ENCODE peak calls at places on chromosomes 7 and 10, in six cellular contexts. I is WERI-Rb-1, R is tibial artery, A is IMR-90, J is GM23338, G is heart right ventricle. P is an unnamed sample.
A peak's percentile ranks its signal among the peaks of the same experiment; 100 is the strongest.

GRCh38 chr7:45295222-45295621 is 137.6 kb downstream of the RAMP3 start:
- DNase-seq in I (peak; percentile 71), R (no peak), A (no peak), J (no peak), G (no peak), P (no peak)

GRCh38 chr7:2560175-2560695 is 1.5 kb downstream of the IQCE start:
- DNase-seq in I (no peak), R (no peak), A (no peak), J (no peak), G (no peak), P (no peak)

GRCh38 chr10:77333610-77334340 is 303.8 kb downstream of the KCNMA1 start:
- DNase-seq in I (no peak), R (no peak), A (peak; percentile 73), J (no peak), G (no peak), P (no peak)

GRCh38 chr7:6284461-6285360 is 12.3 kb upstream of the CYTH3 start:
- DNase-seq in I (no peak), R (peak; percentile 62), A (no peak), J (no peak), G (no peak), P (no peak)

GRCh38 chr7:157165987-157166386 is 27.3 kb downstream of the UBE3C start:
- DNase-seq in I (no peak), R (no peak), A (no peak), J (no peak), G (no peak), P (no peak)

GRCh38 chr7:19407270-19407669 is 262.0 kb upstream of the FERD3L start:
- DNase-seq in I (no peak), R (no peak), A (no peak), J (no peak), G (no peak), P (no peak)

GRCh38 chr7:145848691-145849090 is 267.9 kb upstream of the CNTNAP2 start:
- DNase-seq in I (peak; percentile 56), R (no peak), A (no peak), J (peak; percentile 39), G (no peak), P (peak; percentile 40)

GRCh38 chr7:90698616-90699015 is 102.5 kb downstream of the CDK14 start:
- DNase-seq in I (no peak), R (no peak), A (no peak), J (no peak), G (no peak), P (no peak)

GRCh38 chr7:117652943-117653700 is 173.3 kb downstream of the CFTR start:
- DNase-seq in I (no peak), R (no peak), A (no peak), J (no peak), G (no peak), P (no peak)

GRCh38 chr10:75451927-75452326 is 20.5 kb downstream of the LRMDA start:
- DNase-seq in I (no peak), R (no peak), A (no peak), J (peak; percentile 32), G (no peak), P (no peak)

GRCh38 chr10:131195552-131196159 is 115.9 kb downstream of the TCERG1L start:
- DNase-seq in I (no peak), R (peak; percentile 45), A (no peak), J (no peak), G (no peak), P (no peak)

GRCh38 chr7:121369462-121369861 is 26.6 kb downstream of the FAM3C start:
- DNase-seq in I (no peak), R (no peak), A (peak; percentile 51), J (no peak), G (no peak), P (no peak)

GRCh38 chr10:11608159-11608966 is 3.1 kb downstream of the USP6NL start:
- DNase-seq in I (no peak), R (no peak), A (no peak), J (no peak), G (no peak), P (no peak)

GRCh38 chr7:14104861-14105260 is 115.4 kb upstream of the ETV1 start:
- DNase-seq in I (no peak), R (no peak), A (no peak), J (no peak), G (no peak), P (no peak)

GRCh38 chr7:2738110-2738509 is 50.1 kb downstream of the AMZ1 start:
- DNase-seq in I (no peak), R (peak; percentile 57), A (no peak), J (no peak), G (no peak), P (peak; percentile 24)

GRCh38 chr10:33859319-33860022 is 525.0 kb upstream of the NRP1 start:
- DNase-seq in I (no peak), R (no peak), A (no peak), J (no peak), G (no peak), P (no peak)

GRCh38 chr7:76074972-76075370 is 27.1 kb downstream of the MDH2 start:
- DNase-seq in I (no peak), R (no peak), A (peak; percentile 49), J (no peak), G (no peak), P (no peak)

GRCh38 chr7:143372070-143372469 is 9.1 kb upstream of the ZYX start:
- DNase-seq in I (no peak), R (peak; percentile 79), A (no peak), J (no peak), G (peak; percentile 57), P (no peak)

GRCh38 chr10:46094931-46095755 is 49.1 kb upstream of the MSMB start:
- DNase-seq in I (no peak), R (no peak), A (no peak), J (no peak), G (no peak), P (peak; percentile 28)

GRCh38 chr7:155804897-155805825 is 7.1 kb downstream of the SHH start:
- DNase-seq in I (peak; percentile 80), R (no peak), A (peak; percentile 65), J (peak; percentile 87), G (peak; percentile 32), P (peak; percentile 98)

GRCh38 chr10:110225756-110226554 is 18.6 kb downstream of the MXI1 start:
- DNase-seq in I (peak; percentile 92), R (peak; percentile 96), A (peak; percentile 93), J (peak; percentile 98), G (peak; percentile 92), P (peak; percentile 93)

DNA sequence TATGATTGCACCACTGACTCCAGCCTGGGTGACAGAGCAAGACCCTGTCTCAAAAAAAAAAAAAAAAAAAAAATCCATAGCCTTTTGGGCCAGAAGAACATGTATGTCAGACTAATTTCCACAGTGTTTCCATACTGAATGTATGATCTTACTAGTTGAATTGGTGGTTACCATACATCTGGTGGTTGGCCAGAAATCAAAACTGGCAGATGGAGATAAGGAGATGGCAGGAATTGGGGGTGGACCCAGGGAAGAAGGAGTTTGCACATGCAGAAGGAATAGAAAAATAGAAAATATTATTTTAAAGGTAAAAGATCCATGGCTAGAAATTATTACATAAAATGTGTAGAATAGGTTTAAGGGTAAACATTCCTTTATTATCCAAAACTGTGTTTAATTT is 3.7 kb upstream of the ATOH7 start:
- DNase-seq in I (no peak), R (no peak), A (no peak), J (no peak), G (no peak), P (no peak)
- H3K4me3 ChIP-seq in I (no peak overlapping the region), R (no peak overlapping the region), A (no peak overlapping the region), J (no peak overlapping the region), G (no peak overlapping the region), P (no peak overlapping the region)

GRCh38 chr10:43946445-43946844 is 297.8 kb upstream of the ZNF32 start:
- DNase-seq in I (no peak), R (no peak), A (no peak), J (no peak), G (no peak), P (no peak)
- H3K36me3 ChIP-seq in I (no peaks in the 10 kb centered on the region), R (no peaks in the 10 kb centered on the region), A (no peaks in the 10 kb centered on the region), J (no peaks in the 10 kb centered on the region), G (no peaks in the 10 kb centered on the region), P (no peaks in the 10 kb centered on the region)

DNA sequence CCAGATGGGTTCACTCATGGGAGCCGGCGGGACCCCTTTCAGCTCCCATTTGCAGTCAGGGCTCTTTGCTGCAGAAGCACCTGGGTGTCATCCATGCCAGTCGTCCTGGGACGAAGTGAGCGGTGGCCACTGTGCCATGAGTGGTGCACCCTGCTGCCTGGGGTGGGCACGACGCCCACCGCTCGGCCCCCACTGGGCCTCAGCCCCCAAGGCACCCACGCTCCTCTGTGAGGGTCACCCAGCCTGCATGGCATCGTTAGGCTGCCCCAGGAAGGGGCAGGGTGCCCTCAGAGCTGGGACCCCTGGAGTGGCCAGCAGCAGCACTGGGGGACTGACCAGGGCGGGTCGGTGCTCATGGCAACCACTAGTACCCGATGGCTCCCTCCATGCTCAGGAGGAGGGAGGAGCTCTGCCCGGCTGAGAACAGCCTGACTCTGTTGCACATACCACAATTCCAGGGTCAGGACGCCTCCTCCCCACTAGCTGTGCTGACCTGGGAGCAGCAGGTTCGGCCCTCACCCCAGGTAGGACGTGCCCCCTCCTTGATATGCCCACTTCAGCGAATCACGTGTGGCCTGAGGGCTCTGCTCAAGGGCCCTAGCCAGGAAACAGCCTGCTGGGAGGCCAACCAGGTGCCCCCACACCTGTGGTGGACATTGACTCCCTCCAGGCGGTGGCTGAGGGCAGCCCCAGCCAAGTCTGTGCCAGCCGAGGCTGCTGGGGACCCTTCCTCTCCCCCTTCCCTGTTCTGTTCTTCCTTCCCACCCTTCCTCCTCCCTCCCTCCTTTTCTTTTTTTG is 28.5 kb upstream of the CFAP46 start:
- DNase-seq in I (no peak), R (peak; percentile 51), A (no peak), J (no peak), G (no peak), P (peak; percentile 65)
- H3K27me3 ChIP-seq in I (no peaks in the 10 kb centered on the region), R (no peaks in the 10 kb centered on the region), A (peaks cover 59% of the 10 kb centered on the region), J (no peaks in the 10 kb centered on the region), G (peaks cover 72% of the 10 kb centered on the region), P (no peaks in the 10 kb centered on the region)

GRCh38 chr7:28958235-28958945 is at the start of gene TRIL:
- DNase-seq in I (peak; percentile 83), R (peak; percentile 74), A (peak; percentile 50), J (peak; percentile 79), G (peak; percentile 89), P (peak; percentile 85)
- H3K4me3 ChIP-seq in I (peak within 1 kb of the TSS; percentile 17), R (peak within 1 kb of the TSS; percentile 58), A (peak within 1 kb of the TSS; percentile 39), J (peak within 1 kb of the TSS; percentile 70), G (peak within 1 kb of the TSS; percentile 69), P (peak within 1 kb of the TSS; percentile 62)

P was measured in H7.